ENCODE peak calls at places on chromosome 12, in four cellular contexts. One of them, this sample, is unnamed.

GRCh38 chr12:11780521-11781101 is 131.1 kb downstream of the ETV6 start:
- DNase-seq in HCT116: no peak
- DNase-seq in HepG2: no peak
- DNase-seq in K562: no peak
- DNase-seq in this sample: no peak

GRCh38 chr12:53928054-53928879 is 10.4 kb upstream of the HOXC13 start:
- DNase-seq in HepG2: no peak
- DNase-seq in K562: no peak
- DNase-seq in HCT116: no peak
- DNase-seq in this sample: no peak

GRCh38 chr12:62146323-62146722 is 113.9 kb upstream of the USP15 start:
- DNase-seq in HCT116: no peak
- DNase-seq in HepG2: no peak
- DNase-seq in K562: no peak
- DNase-seq in this sample: no peak

GRCh38 chr12:39277416-39277815 is 165.5 kb downstream of the KIF21A start:
- DNase-seq in HepG2: no peak
- DNase-seq in HCT116: no peak
- DNase-seq in K562: no peak
- DNase-seq in this sample: no peak

GRCh38 chr12:104329697-104330096 is 26.2 kb downstream of the EID3 start:
- DNase-seq in HCT116: no peak
- DNase-seq in HepG2: no peak
- DNase-seq in K562: no peak
- DNase-seq in this sample: no peak

GRCh38 chr12:38282886-38283285 is 33.7 kb upstream of the ALG10B start:
- DNase-seq in HepG2: no peak
- DNase-seq in HCT116: peak
- DNase-seq in K562: no peak
- DNase-seq in this sample: peak

GRCh38 chr12:90922068-90922743 is 32.8 kb downstream of the CCER1 start:
- DNase-seq in HepG2: no peak
- DNase-seq in K562: no peak
- DNase-seq in HCT116: no peak
- DNase-seq in this sample: no peak

GRCh38 chr12:76641961-76642360 is 82.4 kb upstream of the OSBPL8 start:
- DNase-seq in K562: no peak
- DNase-seq in HepG2: no peak
- DNase-seq in HCT116: no peak
- DNase-seq in this sample: no peak

GRCh38 chr12:125240717-125241116 is 175.5 kb downstream of the AACS start:
- DNase-seq in K562: no peak
- DNase-seq in HCT116: no peak
- DNase-seq in HepG2: no peak
- DNase-seq in this sample: no peak

GRCh38 chr12:26275313-26276257 is 80.2 kb downstream of the SSPN start:
- DNase-seq in HepG2: peak
- DNase-seq in K562: no peak
- DNase-seq in HCT116: no peak
- DNase-seq in this sample: no peak

GRCh38 chr12:74365178-74365964 is 172.3 kb upstream of the ATXN7L3B start:
- DNase-seq in HCT116: no peak
- DNase-seq in K562: peak
- DNase-seq in HepG2: peak
- DNase-seq in this sample: peak

GRCh38 chr12:38132139-38132538 is 184.4 kb upstream of the ALG10B start:
- DNase-seq in K562: no peak
- DNase-seq in HCT116: no peak
- DNase-seq in HepG2: no peak
- DNase-seq in this sample: no peak

GRCh38 chr12:40063424-40063823 is 42.5 kb downstream of the SLC2A13 start:
- DNase-seq in HCT116: no peak
- DNase-seq in HepG2: no peak
- DNase-seq in K562: no peak
- DNase-seq in this sample: no peak

GRCh38 chr12:108671110-108671509 is 37.4 kb upstream of the SELPLG start:
- DNase-seq in HCT116: no peak
- DNase-seq in HepG2: no peak
- DNase-seq in K562: no peak
- DNase-seq in this sample: no peak

GRCh38 chr12:121796855-121797751 is 3.6 kb upstream of the RHOF start:
- DNase-seq in HCT116: peak
- DNase-seq in HepG2: peak
- DNase-seq in K562: peak
- DNase-seq in this sample: no peak

GRCh38 chr12:1575287-1575798 is 19.0 kb downstream of the FBXL14 start:
- DNase-seq in HCT116: no peak
- DNase-seq in K562: no peak
- DNase-seq in HepG2: no peak
- DNase-seq in this sample: no peak

GRCh38 chr12:49893753-49894752 is 9.6 kb downstream of the FAIM2 start:
- DNase-seq in HepG2: no peak
- DNase-seq in K562: no peak
- DNase-seq in HCT116: peak
- DNase-seq in this sample: no peak

GRCh38 chr12:63021126-63021525 is 86.2 kb upstream of the PPM1H start:
- DNase-seq in HCT116: no peak
- DNase-seq in K562: no peak
- DNase-seq in HepG2: no peak
- DNase-seq in this sample: no peak

GRCh38 chr12:93201990-93202389 is 175.7 kb upstream of the NUDT4 start:
- DNase-seq in K562: no peak
- DNase-seq in HepG2: no peak
- DNase-seq in HCT116: no peak
- DNase-seq in this sample: no peak

GRCh38 chr12:93200291-93200917 is 177.3 kb upstream of the NUDT4 start:
- DNase-seq in HepG2: no peak
- DNase-seq in K562: no peak
- DNase-seq in HCT116: no peak
- DNase-seq in this sample: no peak

GRCh38 chr12:93203361-93203760 is 174.4 kb upstream of the NUDT4 start:
- DNase-seq in HepG2: no peak
- DNase-seq in K562: no peak
- DNase-seq in HCT116: no peak
- DNase-seq in this sample: no peak

GRCh38 chr12:93204896-93205295 is 172.8 kb upstream of the NUDT4 start:
- DNase-seq in K562: no peak
- DNase-seq in HCT116: no peak
- DNase-seq in HepG2: no peak
- DNase-seq in this sample: no peak

GRCh38 chr12:93202688-93203087 is 175.0 kb upstream of the NUDT4 start:
- DNase-seq in HepG2: no peak
- DNase-seq in HCT116: no peak
- DNase-seq in K562: no peak
- DNase-seq in this sample: no peak
- TF ChIP-seq TCF7L2 in HepG2: no peak
- TF ChIP-seq TCF7L2 in HCT116: no peak
- TF ChIP-seq TCF7L2 in K562: no peak
- TF ChIP-seq TCF7L2 in this sample: no peak

GRCh38 chr12:122842505-122843405 is 7.5 kb downstream of the HIP1R start:
- DNase-seq in K562: no peak
- DNase-seq in HCT116: no peak
- DNase-seq in HepG2: no peak
- DNase-seq in this sample: no peak

GRCh38 chr12:122845041-122845864 is 10.0 kb downstream of the HIP1R start:
- DNase-seq in K562: no peak
- DNase-seq in HCT116: no peak
- DNase-seq in HepG2: no peak
- DNase-seq in this sample: no peak

GRCh38 chr12:122845865-122846621 is 10.8 kb downstream of the HIP1R start:
- DNase-seq in HepG2: no peak
- DNase-seq in K562: no peak
- DNase-seq in HCT116: no peak
- DNase-seq in this sample: no peak

GRCh38 chr12:122843472-122843871 is 8.2 kb downstream of the HIP1R start:
- DNase-seq in K562: no peak
- DNase-seq in HCT116: no peak
- DNase-seq in HepG2: no peak
- DNase-seq in this sample: no peak

GRCh38 chr12:122844366-122844971 is 9.2 kb downstream of the HIP1R start:
- DNase-seq in K562: no peak
- DNase-seq in HepG2: no peak
- DNase-seq in HCT116: no peak
- DNase-seq in this sample: no peak
- TF ChIP-seq TCF7L2 in K562: no peak
- TF ChIP-seq TCF7L2 in HepG2: no peak
- TF ChIP-seq TCF7L2 in HCT116: no peak
- TF ChIP-seq TCF7L2 in this sample: no peak

GRCh38 chr12:120138366-120138765 is 21.8 kb upstream of the RAB35 start:
- DNase-seq in HCT116: no peak
- DNase-seq in HepG2: no peak
- DNase-seq in K562: no peak
- DNase-seq in this sample: no peak
- TF ChIP-seq TCF7L2 in HCT116: no peak
- TF ChIP-seq TCF7L2 in HepG2: no peak
- TF ChIP-seq TCF7L2 in K562: no peak
- TF ChIP-seq TCF7L2 in this sample: no peak

GRCh38 chr12:44672042-44672441 is 204.1 kb downstream of the NELL2 start:
- DNase-seq in K562: no peak
- DNase-seq in HCT116: no peak
- DNase-seq in HepG2: no peak
- DNase-seq in this sample: no peak

GRCh38 chr12:44674866-44675265 is 201.2 kb downstream of the NELL2 start:
- DNase-seq in HepG2: no peak
- DNase-seq in K562: no peak
- DNase-seq in HCT116: no peak
- DNase-seq in this sample: no peak

GRCh38 chr12:44677724-44678123 is 198.4 kb downstream of the NELL2 start:
- DNase-seq in HCT116: no peak
- DNase-seq in K562: no peak
- DNase-seq in HepG2: no peak
- DNase-seq in this sample: no peak
- TF ChIP-seq TCF7L2 in HCT116: no peak
- TF ChIP-seq TCF7L2 in K562: no peak
- TF ChIP-seq TCF7L2 in HepG2: no peak
- TF ChIP-seq TCF7L2 in this sample: no peak

GRCh38 chr12:52817003-52817698 is 3.2 kb upstream of the KRT4 start:
- DNase-seq in K562: no peak
- DNase-seq in HepG2: no peak
- DNase-seq in HCT116: no peak
- DNase-seq in this sample: no peak

GRCh38 chr12:52815161-52815560 is 1.2 kb upstream of the KRT4 start:
- DNase-seq in HepG2: no peak
- DNase-seq in K562: no peak
- DNase-seq in HCT116: no peak
- DNase-seq in this sample: no peak

GRCh38 chr12:52814710-52815155 is 817 bp upstream of the KRT4 start:
- DNase-seq in K562: no peak
- DNase-seq in HepG2: no peak
- DNase-seq in HCT116: no peak
- DNase-seq in this sample: no peak

GRCh38 chr12:52816189-52816588 is 2.3 kb upstream of the KRT4 start:
- DNase-seq in K562: no peak
- DNase-seq in HepG2: no peak
- DNase-seq in HCT116: no peak
- DNase-seq in this sample: no peak

GRCh38 chr12:52815676-52816075 is 1.8 kb upstream of the KRT4 start:
- DNase-seq in HCT116: no peak
- DNase-seq in HepG2: no peak
- DNase-seq in K562: no peak
- DNase-seq in this sample: no peak
- TF ChIP-seq TCF7L2 in HCT116: no peak
- TF ChIP-seq TCF7L2 in HepG2: no peak
- TF ChIP-seq TCF7L2 in K562: no peak
- TF ChIP-seq TCF7L2 in this sample: no peak

GRCh38 chr12:86193931-86194330 is 62.3 kb downstream of the MGAT4C start:
- DNase-seq in K562: no peak
- DNase-seq in HCT116: no peak
- DNase-seq in HepG2: no peak
- DNase-seq in this sample: no peak
- TF ChIP-seq TCF7L2 in K562: no peak
- TF ChIP-seq TCF7L2 in HCT116: no peak
- TF ChIP-seq TCF7L2 in HepG2: no peak
- TF ChIP-seq TCF7L2 in this sample: no peak

GRCh38 chr12:132730353-132730752 is 19.7 kb downstream of the PGAM5 start:
- DNase-seq in HCT116: no peak
- DNase-seq in K562: no peak
- DNase-seq in HepG2: no peak
- DNase-seq in this sample: no peak
- TF ChIP-seq TCF7L2 in HCT116: no peak
- TF ChIP-seq TCF7L2 in K562: no peak
- TF ChIP-seq TCF7L2 in HepG2: no peak
- TF ChIP-seq TCF7L2 in this sample: no peak

DNA sequence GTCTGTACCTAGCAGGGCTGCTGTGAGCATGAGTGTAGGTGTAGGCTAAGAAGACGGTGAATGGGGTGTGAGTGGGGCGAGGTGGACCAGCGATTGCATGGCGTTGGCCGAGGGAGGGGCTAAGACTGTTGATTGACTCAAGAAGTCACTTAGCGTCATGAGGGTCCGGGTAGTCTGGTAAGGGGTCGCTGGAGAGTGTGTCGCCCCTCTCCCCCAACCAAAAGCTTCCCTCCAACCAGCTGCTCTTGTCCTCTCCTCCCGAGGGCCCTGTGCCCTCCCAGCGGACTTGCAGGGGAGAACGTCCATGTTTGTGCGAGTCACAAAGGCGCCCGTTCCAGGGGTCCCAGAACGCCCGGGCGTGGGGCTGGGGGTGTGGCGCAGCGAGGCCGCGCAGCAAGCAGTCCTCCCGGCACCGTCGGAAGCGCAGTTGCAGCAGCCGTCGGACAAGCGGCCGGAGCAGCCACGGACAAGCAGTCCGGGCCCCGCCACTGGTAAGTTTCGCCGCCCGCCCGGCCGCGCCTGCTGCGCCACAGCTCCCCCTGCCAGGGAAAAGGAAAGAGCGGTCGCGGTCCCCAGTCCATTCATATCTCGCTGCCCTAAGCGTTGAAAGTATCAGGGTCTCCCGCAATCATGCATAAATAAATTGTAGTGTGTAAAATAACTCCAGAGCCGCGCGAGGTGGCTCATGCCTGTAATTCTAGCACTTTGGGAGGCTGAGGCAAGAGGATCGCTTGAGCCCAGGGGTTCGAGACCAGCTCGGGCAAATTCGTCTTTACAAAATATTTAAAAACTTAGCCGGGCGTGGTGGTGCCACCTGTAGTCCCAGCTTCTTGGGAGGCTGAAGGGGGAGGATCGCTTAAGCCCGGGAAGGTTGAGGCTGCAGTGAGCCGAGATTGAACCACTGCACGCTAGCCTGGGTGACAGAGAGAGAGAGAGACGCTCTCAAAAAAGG is at the start of gene CCDC63:
- DNase-seq in K562: peak
- DNase-seq in HCT116: peak
- DNase-seq in HepG2: peak
- DNase-seq in this sample: no peak
- TF ChIP-seq TCF7L2 in K562: no peak
- TF ChIP-seq TCF7L2 in HCT116: no peak
- TF ChIP-seq TCF7L2 in HepG2: no peak
- TF ChIP-seq TCF7L2 in this sample: no peak

GRCh38 chr12:10540776-10541205 is 35.1 kb downstream of the EIF2S3B start:
- DNase-seq in HCT116: no peak
- DNase-seq in HepG2: no peak
- DNase-seq in K562: no peak
- DNase-seq in this sample: no peak
- TF ChIP-seq TCF7L2 in HCT116: no peak
- TF ChIP-seq TCF7L2 in HepG2: no peak
- TF ChIP-seq TCF7L2 in K562: no peak
- TF ChIP-seq TCF7L2 in this sample: no peak